ENCODE peak calls at places on chromosome 18, in nine cellular contexts. K is H54, S is body of pancreas, A is GM12892, I is suprapubic skin, L is breast epithelium, V is GM12878, G is A549, E is gastrocnemius medialis. Z is an unnamed sample.

GRCh38 chr18:43751835-43752234 is 474.5 kb upstream of the SYT4 start:
- DNase-seq in K (no peak), S (no peak), A (no peak), I (no peak), L (no peak), V (no peak), G (no peak), E (no peak), Z (no peak)

GRCh38 chr18:12287684-12288405 is 20.2 kb upstream of the TUBB6 start:
- DNase-seq in K (peak), S (peak), A (no peak), I (peak), L (peak), V (no peak), G (peak), E (peak), Z (peak)

GRCh38 chr18:62480927-62481326 is 41.9 kb upstream of the ZCCHC2 start:
- DNase-seq in K (no peak), S (no peak), A (no peak), I (no peak), L (no peak), V (no peak), G (no peak), E (no peak), Z (no peak)

GRCh38 chr18:904135-905090 is at the start of gene ADCYAP1:
- DNase-seq in K (no peak), S (no peak), A (no peak), I (no peak), L (no peak), V (no peak), G (peak), E (no peak), Z (no peak)

GRCh38 chr18:79523221-79523737 is 127.5 kb downstream of the NFATC1 start:
- DNase-seq in K (no peak), S (peak), A (no peak), I (no peak), L (peak), V (no peak), G (no peak), E (no peak), Z (no peak)

GRCh38 chr18:31675404-31675803 is 9.0 kb downstream of the B4GALT6 start:
- DNase-seq in K (no peak), S (no peak), A (no peak), I (no peak), L (no peak), V (no peak), G (no peak), E (no peak), Z (no peak)

GRCh38 chr18:22933206-22933957 is at the start of gene RBBP8:
- DNase-seq in K (peak), S (peak), A (peak), I (peak), L (peak), V (peak), G (peak), E (peak), Z (peak)

GRCh38 chr18:11664286-11664685 is 24.8 kb upstream of the GNAL start:
- DNase-seq in K (no peak), S (no peak), A (no peak), I (no peak), L (no peak), V (no peak), G (no peak), E (no peak), Z (no peak)

GRCh38 chr18:47417807-47418206 is 166.3 kb upstream of the SKOR2 start:
- DNase-seq in K (peak), S (no peak), A (no peak), I (no peak), L (no peak), V (no peak), G (no peak), E (no peak), Z (no peak)

GRCh38 chr18:7090771-7091170 is 26.8 kb downstream of the LAMA1 start:
- DNase-seq in K (no peak), S (no peak), A (no peak), I (no peak), L (no peak), V (no peak), G (no peak), E (no peak), Z (no peak)

GRCh38 chr18:5238371-5238758 is 41.3 kb upstream of the AKAIN1 start:
- DNase-seq in K (no peak), S (peak), A (peak), I (no peak), L (peak), V (no peak), G (peak), E (no peak), Z (peak)

GRCh38 chr18:65527879-65528633 is 222.8 kb upstream of the CDH7 start:
- DNase-seq in K (no peak), S (no peak), A (no peak), I (no peak), L (no peak), V (no peak), G (no peak), E (no peak), Z (no peak)

GRCh38 chr18:29378739-29379138 is 1201.8 kb upstream of the CDH2 start:
- DNase-seq in K (no peak), S (no peak), A (no peak), I (no peak), L (no peak), V (no peak), G (no peak), E (no peak), Z (no peak)

GRCh38 chr18:36829362-36830140 is 624 bp downstream of the KIAA1328 start:
- DNase-seq in K (no peak), S (no peak), A (no peak), I (no peak), L (peak), V (no peak), G (no peak), E (no peak), Z (peak)

GRCh38 chr18:58391113-58391892 is 237.6 kb downstream of the ALPK2 start:
- DNase-seq in K (no peak), S (no peak), A (no peak), I (no peak), L (no peak), V (no peak), G (no peak), E (no peak), Z (no peak)

GRCh38 chr18:79458131-79458838 is 62.6 kb downstream of the NFATC1 start:
- DNase-seq in K (peak), S (peak), A (no peak), I (no peak), L (no peak), V (no peak), G (peak), E (no peak), Z (peak)

GRCh38 chr18:78423776-78424175 is 555.8 kb upstream of the SALL3 start:
- DNase-seq in K (no peak), S (no peak), A (no peak), I (no peak), L (no peak), V (no peak), G (no peak), E (no peak), Z (no peak)

GRCh38 chr18:37341473-37342086 is 224.0 kb downstream of the CELF4 start:
- DNase-seq in K (no peak), S (no peak), A (no peak), I (no peak), L (no peak), V (no peak), G (no peak), E (no peak), Z (no peak)

GRCh38 chr18:35122586-35123224 is 81.5 kb downstream of the MAPRE2 start:
- DNase-seq in K (no peak), S (no peak), A (no peak), I (no peak), L (no peak), V (no peak), G (no peak), E (no peak), Z (no peak)

GRCh38 chr18:23133860-23134779 is 1.2 kb upstream of the CABLES1 start:
- DNase-seq in K (no peak), S (peak), A (peak), I (no peak), L (peak), V (peak), G (peak), E (no peak), Z (no peak)

GRCh38 chr18:59065684-59066083 is 74.0 kb upstream of the SEC11C start:
- DNase-seq in K (no peak), S (no peak), A (no peak), I (no peak), L (no peak), V (no peak), G (peak), E (no peak), Z (no peak)

GRCh38 chr18:66138642-66139041 is 387.8 kb downstream of the CDH7 start:
- DNase-seq in K (no peak), S (no peak), A (no peak), I (no peak), L (no peak), V (no peak), G (no peak), E (no peak), Z (no peak)

GRCh38 chr18:74457743-74458465 is 796 bp upstream of the DIPK1C start:
- DNase-seq in K (no peak), S (no peak), A (no peak), I (no peak), L (no peak), V (no peak), G (no peak), E (no peak), Z (no peak)

GRCh38 chr18:22470141-22470510 is 52.4 kb upstream of the CTAGE1 start:
- DNase-seq in K (no peak), S (no peak), A (no peak), I (no peak), L (no peak), V (no peak), G (no peak), E (no peak), Z (no peak)

GRCh38 chr18:47794725-47795447 is 135.6 kb downstream of the SMAD2 start:
- DNase-seq in K (no peak), S (no peak), A (no peak), I (no peak), L (no peak), V (no peak), G (no peak), E (no peak), Z (peak)

GRCh38 chr18:13270279-13270911 is 51.8 kb downstream of the LDLRAD4 start:
- DNase-seq in K (no peak), S (no peak), A (no peak), I (no peak), L (no peak), V (no peak), G (no peak), E (no peak), Z (no peak)

GRCh38 chr18:50662177-50662576 is 102.3 kb downstream of the MAPK4 start:
- DNase-seq in K (no peak), S (peak), A (no peak), I (no peak), L (no peak), V (no peak), G (peak), E (no peak), Z (no peak)

GRCh38 chr18:55220523-55220922 is 261.3 kb upstream of the CCDC68 start:
- DNase-seq in K (no peak), S (no peak), A (no peak), I (no peak), L (no peak), V (peak), G (no peak), E (no peak), Z (no peak)

GRCh38 chr18:75533954-75534353 is 106.5 kb upstream of the SMIM21 start:
- DNase-seq in K (no peak), S (no peak), A (no peak), I (peak), L (no peak), V (no peak), G (no peak), E (no peak), Z (no peak)

GRCh38 chr18:47931707-47932103 is 1.2 kb upstream of the SMAD2 start:
- DNase-seq in K (no peak), S (no peak), A (no peak), I (no peak), L (no peak), V (no peak), G (peak), E (peak), Z (peak)

GRCh38 chr18:67362906-67363305 is 153.6 kb downstream of the DSEL start:
- DNase-seq in K (no peak), S (no peak), A (no peak), I (no peak), L (no peak), V (no peak), G (no peak), E (no peak), Z (no peak)

GRCh38 chr18:478679-479078 is 21.8 kb downstream of the COLEC12 start:
- DNase-seq in K (no peak), S (no peak), A (no peak), I (no peak), L (no peak), V (no peak), G (no peak), E (no peak), Z (no peak)

GRCh38 chr18:41721103-41721502 is 233.9 kb upstream of the PIK3C3 start:
- DNase-seq in K (no peak), S (no peak), A (no peak), I (no peak), L (no peak), V (no peak), G (no peak), E (no peak), Z (no peak)

GRCh38 chr18:12637393-12637792 is 20.5 kb downstream of the SPIRE1 start:
- DNase-seq in K (no peak), S (no peak), A (no peak), I (no peak), L (no peak), V (no peak), G (peak), E (no peak), Z (no peak)

GRCh38 chr18:80169607-80170006 is 60.5 kb downstream of the ADNP2 start:
- DNase-seq in K (no peak), S (no peak), A (no peak), I (no peak), L (no peak), V (no peak), G (no peak), E (no peak), Z (no peak)

GRCh38 chr18:79496978-79497637 is 101.4 kb downstream of the NFATC1 start:
- DNase-seq in K (no peak), S (no peak), A (no peak), I (peak), L (no peak), V (no peak), G (no peak), E (no peak), Z (peak)

GRCh38 chr18:49008716-49009115 is 58.0 kb upstream of the SMAD7 start:
- DNase-seq in K (no peak), S (no peak), A (no peak), I (no peak), L (no peak), V (no peak), G (no peak), E (no peak), Z (no peak)
- TF ChIP-seq POLR2A in K (no peak), S (no peak), A (no peak), I (no peak), L (no peak), V (no peak), G (no peak), E (no peak), Z (no peak)

GRCh38 chr18:3368193-3368592 is 81.8 kb upstream of the TGIF1 start:
- DNase-seq in K (no peak), S (no peak), A (no peak), I (no peak), L (no peak), V (no peak), G (no peak), E (no peak), Z (no peak)

DNA sequence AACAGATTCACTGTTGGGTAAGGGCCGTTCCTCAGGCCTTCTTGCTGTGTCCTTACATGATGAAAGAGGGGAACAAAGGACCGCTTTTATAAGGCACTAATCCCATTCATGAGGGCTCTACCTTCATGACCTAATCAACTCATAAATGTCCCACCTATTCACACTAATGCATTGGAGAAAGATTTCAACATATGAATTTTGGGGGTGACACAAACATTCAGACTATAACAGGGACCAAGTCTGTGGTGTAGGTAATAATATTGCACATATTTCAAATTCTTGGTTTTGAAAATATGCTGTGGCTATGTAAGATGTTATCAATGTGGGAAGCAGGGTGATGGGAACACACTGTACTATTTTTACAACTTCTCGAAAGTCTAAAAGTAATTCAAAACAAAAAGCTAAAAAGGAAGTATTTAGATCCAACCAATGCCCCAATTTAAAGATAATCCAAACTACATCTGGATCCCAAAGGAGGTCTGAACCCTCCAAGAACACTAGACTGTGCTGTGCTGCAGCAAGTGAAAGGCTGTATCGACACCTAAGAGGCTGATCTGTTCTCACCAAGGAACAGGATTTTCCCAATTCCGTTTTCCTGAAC is 82.4 kb upstream of the TGIF1 start:
- DNase-seq in K (no peak), S (no peak), A (no peak), I (no peak), L (no peak), V (no peak), G (no peak), E (no peak), Z (no peak)
- TF ChIP-seq POLR2A in K (no peak), S (no peak), A (no peak), I (no peak), L (no peak), V (no peak), G (no peak), E (no peak), Z (no peak)

GRCh38 chr18:63965716-63966330 is 4.1 kb upstream of the SERPINB8 start:
- DNase-seq in K (no peak), S (no peak), A (no peak), I (no peak), L (no peak), V (no peak), G (no peak), E (no peak), Z (no peak)

GRCh38 chr18:63971320-63972071 is 1.6 kb downstream of the SERPINB8 start:
- DNase-seq in K (no peak), S (no peak), A (no peak), I (no peak), L (no peak), V (no peak), G (no peak), E (no peak), Z (no peak)

GRCh38 chr18:63974991-63975390 is 5.1 kb downstream of the SERPINB8 start:
- DNase-seq in K (no peak), S (no peak), A (no peak), I (no peak), L (no peak), V (no peak), G (peak), E (no peak), Z (no peak)

GRCh38 chr18:63970803-63971191 is 916 bp downstream of the SERPINB8 start:
- DNase-seq in K (no peak), S (peak), A (no peak), I (no peak), L (no peak), V (no peak), G (no peak), E (no peak), Z (peak)

DNA sequence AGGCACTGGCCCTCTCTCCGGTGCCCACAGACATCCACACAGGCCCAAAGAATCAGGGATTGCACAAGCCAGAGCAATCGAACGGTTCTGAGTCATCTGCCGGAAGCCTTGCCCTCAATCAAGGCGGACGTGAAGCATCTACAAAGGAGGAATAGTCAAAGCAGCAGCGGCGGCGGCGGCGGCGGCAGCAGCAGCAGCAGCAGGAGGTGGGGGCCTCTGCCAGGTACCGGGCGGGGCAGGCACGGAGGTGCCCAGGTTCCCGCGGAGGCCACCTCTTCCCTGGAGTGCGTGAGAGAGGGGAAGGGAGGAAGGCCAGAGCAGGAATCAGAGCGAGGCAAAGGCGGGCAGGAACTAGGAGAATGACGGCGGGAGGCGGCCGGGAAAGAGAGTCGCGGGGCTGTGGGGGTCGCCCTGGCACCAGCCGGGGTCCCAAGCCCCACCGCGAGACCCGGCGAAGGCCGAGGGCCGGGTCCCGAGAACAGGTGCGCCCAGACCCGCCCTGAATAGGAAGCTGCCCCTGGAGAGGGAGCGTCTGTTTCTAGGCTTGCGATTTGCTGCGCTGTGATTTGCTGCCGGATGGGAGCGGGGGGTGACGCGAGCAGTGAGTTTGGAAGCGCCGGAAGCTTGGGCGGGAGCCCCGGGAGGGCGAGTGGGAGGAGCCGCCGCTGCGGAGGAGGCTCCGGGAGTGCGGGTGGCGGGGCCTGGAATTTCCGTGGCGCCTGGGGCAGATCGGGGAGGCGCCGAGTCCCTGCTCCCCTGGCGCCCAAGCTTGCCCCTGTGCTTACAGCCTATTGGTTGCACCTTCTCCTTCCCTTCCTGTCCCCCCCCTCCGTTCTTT is at the start of gene SERPINB8:
- DNase-seq in K (peak), S (peak), A (peak), I (peak), L (peak), V (no peak), G (peak), E (peak), Z (peak)
- TF ChIP-seq POLR2A in K (peak), S (peak), A (peak), I (no peak), L (peak), V (peak), G (peak), E (peak), Z (peak)

GRCh38 chr18:24138281-24138883 is 480 bp upstream of the CABYR start:
- DNase-seq in K (no peak), S (no peak), A (no peak), I (no peak), L (no peak), V (no peak), G (no peak), E (no peak), Z (no peak)

GRCh38 chr18:24136967-24137373 is 1.9 kb upstream of the CABYR start:
- DNase-seq in K (no peak), S (no peak), A (no peak), I (no peak), L (no peak), V (no peak), G (peak), E (no peak), Z (no peak)

GRCh38 chr18:24140697-24141096 is 1.8 kb downstream of the CABYR start:
- DNase-seq in K (no peak), S (no peak), A (no peak), I (no peak), L (no peak), V (no peak), G (no peak), E (no peak), Z (no peak)

GRCh38 chr18:24142376-24142775 is 3.5 kb downstream of the CABYR start:
- DNase-seq in K (no peak), S (no peak), A (no peak), I (no peak), L (no peak), V (no peak), G (no peak), E (no peak), Z (no peak)

DNA sequence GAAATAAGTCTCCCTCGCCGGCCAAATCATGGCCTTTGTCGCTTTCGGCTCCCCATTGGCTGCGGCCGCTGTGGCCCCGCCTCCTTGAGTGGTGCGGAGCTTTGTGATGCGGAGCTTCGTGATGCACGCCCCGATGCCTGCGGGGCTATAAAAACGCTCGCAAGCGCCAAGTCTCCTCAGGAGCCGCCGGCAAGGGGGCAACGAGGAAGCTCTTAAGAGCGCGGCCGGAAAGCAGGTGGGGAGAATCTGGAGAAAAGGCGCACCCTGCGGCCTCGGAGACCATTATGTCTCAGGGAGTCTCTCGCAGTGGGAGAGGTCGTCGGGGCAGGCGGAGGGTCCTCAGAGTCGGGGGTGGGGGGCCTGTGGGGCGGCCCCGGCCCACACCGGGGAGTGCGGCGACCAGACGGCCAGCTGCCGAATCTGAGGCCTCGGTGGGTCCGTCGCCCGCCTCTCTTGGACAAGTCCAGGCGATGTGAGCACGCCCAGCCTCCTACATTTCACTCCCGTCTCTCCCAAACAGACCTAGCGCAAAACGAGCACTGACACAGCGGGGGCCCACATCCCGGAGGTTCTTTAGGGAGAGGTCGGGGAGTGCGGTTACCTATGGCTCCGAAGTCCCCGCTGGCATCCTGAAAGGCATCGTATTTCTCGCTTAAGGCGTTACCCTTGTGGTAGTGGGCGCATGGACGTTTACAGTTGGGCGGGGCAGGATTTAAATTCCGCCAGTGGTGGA is at the start of gene CABYR:
- DNase-seq in K (peak), S (peak), A (peak), I (no peak), L (peak), V (peak), G (peak), E (no peak), Z (peak)
- TF ChIP-seq POLR2A in K (peak), S (peak), A (peak), I (no peak), L (no peak), V (peak), G (peak), E (peak), Z (peak)

Z was measured in ovary.